ENCODE peak calls at places on chromosomes 3 and 15, in four cellular contexts. One of them, this sample, is unnamed.

GRCh38 chr3:78178209-78178608 is 1138.3 kb downstream of the ROBO2 start:
- DNase-seq in CD4-positive, alpha-beta T cell: no peak
- DNase-seq in kidney tubule cell: peak
- DNase-seq in GM12865: no peak
- DNase-seq in this sample: no peak

GRCh38 chr3:140096037-140096436 is 161.1 kb downstream of the CLSTN2 start:
- DNase-seq in CD4-positive, alpha-beta T cell: no peak
- DNase-seq in GM12865: no peak
- DNase-seq in kidney tubule cell: no peak
- DNase-seq in this sample: no peak

GRCh38 chr3:39903253-39903652 is 93.8 kb downstream of the MYRIP start:
- DNase-seq in GM12865: no peak
- DNase-seq in kidney tubule cell: no peak
- DNase-seq in CD4-positive, alpha-beta T cell: no peak
- DNase-seq in this sample: no peak

GRCh38 chr15:26939398-26939797 is 31.6 kb upstream of the GABRG3 start:
- DNase-seq in CD4-positive, alpha-beta T cell: no peak
- DNase-seq in kidney tubule cell: no peak
- DNase-seq in GM12865: no peak
- DNase-seq in this sample: no peak

GRCh38 chr3:81105761-81106160 is 655.7 kb downstream of the GBE1 start:
- DNase-seq in GM12865: no peak
- DNase-seq in kidney tubule cell: peak
- DNase-seq in CD4-positive, alpha-beta T cell: no peak
- DNase-seq in this sample: no peak

GRCh38 chr15:39925112-39925830 is 5.2 kb upstream of the GPR176 start:
- DNase-seq in kidney tubule cell: peak
- DNase-seq in GM12865: no peak
- DNase-seq in CD4-positive, alpha-beta T cell: no peak
- DNase-seq in this sample: peak

GRCh38 chr3:14256561-14257342 is 78.1 kb downstream of the LSM3 start:
- DNase-seq in kidney tubule cell: peak
- DNase-seq in CD4-positive, alpha-beta T cell: no peak
- DNase-seq in GM12865: no peak
- DNase-seq in this sample: no peak

GRCh38 chr3:109918740-109919139 is 581.4 kb upstream of the DPPA4 start:
- DNase-seq in kidney tubule cell: no peak
- DNase-seq in CD4-positive, alpha-beta T cell: no peak
- DNase-seq in GM12865: peak
- DNase-seq in this sample: no peak

GRCh38 chr15:57510647-57511046 is 81.1 kb upstream of the MYZAP start:
- DNase-seq in kidney tubule cell: no peak
- DNase-seq in GM12865: no peak
- DNase-seq in CD4-positive, alpha-beta T cell: no peak
- DNase-seq in this sample: no peak

GRCh38 chr3:14558029-14558428 is 17.9 kb upstream of the GRIP2 start:
- DNase-seq in CD4-positive, alpha-beta T cell: no peak
- DNase-seq in GM12865: no peak
- DNase-seq in kidney tubule cell: no peak
- DNase-seq in this sample: no peak

GRCh38 chr3:29079358-29079757 is 201.5 kb upstream of the RBMS3 start:
- DNase-seq in GM12865: no peak
- DNase-seq in CD4-positive, alpha-beta T cell: no peak
- DNase-seq in kidney tubule cell: no peak
- DNase-seq in this sample: no peak

GRCh38 chr3:53486961-53487654 is 7.3 kb upstream of the CACNA1D start:
- DNase-seq in CD4-positive, alpha-beta T cell: no peak
- DNase-seq in GM12865: no peak
- DNase-seq in kidney tubule cell: no peak
- DNase-seq in this sample: peak

GRCh38 chr3:47294392-47294791 is 11.6 kb downstream of the KLHL18 start:
- DNase-seq in CD4-positive, alpha-beta T cell: no peak
- DNase-seq in GM12865: no peak
- DNase-seq in kidney tubule cell: no peak
- DNase-seq in this sample: no peak

GRCh38 chr3:54830658-54831057 is 97.2 kb downstream of the LRTM1 start:
- DNase-seq in kidney tubule cell: peak
- DNase-seq in CD4-positive, alpha-beta T cell: no peak
- DNase-seq in GM12865: peak
- DNase-seq in this sample: peak

GRCh38 chr3:194285024-194285858 is 65.9 kb downstream of the CPN2 start:
- DNase-seq in CD4-positive, alpha-beta T cell: no peak
- DNase-seq in GM12865: no peak
- DNase-seq in kidney tubule cell: peak
- DNase-seq in this sample: no peak

This sample was measured in NB4.